ENCODE peak calls at places on chromosome 15, in six cellular contexts. A is uterus, D is gastrocnemius medialis, H is stomach, Y is body of pancreas, W is left ventricle myocardium inferior. N is an unnamed sample. For H3K4me1, the result is how much of the 10 kb centered on the place peaks cover.

GRCh38 chr15:78873796-78874761 is 1.4 kb downstream of the MORF4L1 start:
- DNase-seq in W (no peak), Y (peak), H (no peak), D (no peak), A (peak), N (no peak)

GRCh38 chr15:80966431-80967197 is 23.0 kb downstream of the MESD start:
- DNase-seq in Y (no peak), A (no peak), W (no peak), D (no peak), H (no peak), N (peak)

GRCh38 chr15:99169769-99170311 is 65.0 kb downstream of the SYNM start:
- DNase-seq in Y (peak), W (no peak), A (peak), H (no peak), D (peak), N (no peak)

GRCh38 chr15:57003418-57003817 is 85.0 kb downstream of the TCF12 start:
- DNase-seq in H (no peak), W (no peak), Y (no peak), A (no peak), D (no peak), N (no peak)

GRCh38 chr15:71043373-71043772 is 71.9 kb upstream of the THSD4 start:
- DNase-seq in W (no peak), H (no peak), A (peak), Y (no peak), D (no peak), N (no peak)

GRCh38 chr15:99412626-99413025 is 153.2 kb upstream of the MEF2A start:
- DNase-seq in A (no peak), H (no peak), Y (no peak), D (no peak), W (no peak), N (no peak)

GRCh38 chr15:75153084-75153483 is 48.6 kb upstream of the C15orf39 start:
- DNase-seq in D (peak), H (no peak), W (no peak), A (no peak), Y (no peak), N (no peak)

GRCh38 chr15:20349774-20350498 is 191.7 kb downstream of the GOLGA6L6 start:
- DNase-seq in D (peak), Y (peak), H (peak), W (no peak), A (peak), N (no peak)

GRCh38 chr15:78991476-78991875 is 46.6 kb upstream of the CTSH start:
- DNase-seq in D (no peak), H (no peak), Y (no peak), A (no peak), W (no peak), N (no peak)

GRCh38 chr15:42584031-42584765 is 8.8 kb downstream of the STARD9 start:
- DNase-seq in H (no peak), W (no peak), A (no peak), Y (no peak), D (no peak), N (no peak)

GRCh38 chr15:100002091-100002620 is 268.9 kb upstream of the LYSMD4 start:
- DNase-seq in H (no peak), D (no peak), A (no peak), Y (no peak), W (no peak), N (no peak)

GRCh38 chr15:42955518-42955917 is 34.9 kb upstream of the TTBK2 start:
- DNase-seq in Y (no peak), A (no peak), H (no peak), D (no peak), W (no peak), N (no peak)

GRCh38 chr15:70321106-70321809 is 223.5 kb upstream of the TLE3 start:
- DNase-seq in A (no peak), Y (no peak), H (no peak), D (no peak), W (no peak), N (no peak)

GRCh38 chr15:89732451-89733172 is 18.4 kb downstream of the MESP1 start:
- DNase-seq in D (no peak), A (no peak), W (no peak), H (no peak), Y (no peak), N (no peak)

GRCh38 chr15:60575995-60576394 is 97.1 kb upstream of the ICE2 start:
- DNase-seq in H (no peak), D (no peak), W (no peak), Y (peak), A (no peak), N (no peak)
- H3K4me1 ChIP-seq in H (half or more), D (half or more), W (half or more), Y (half or more), A (under half), N (under half)

GRCh38 chr15:61623746-61624145 is 394.6 kb upstream of the RORA start:
- DNase-seq in D (peak), W (no peak), A (no peak), Y (no peak), H (no peak), N (no peak)

GRCh38 chr15:61621865-61622264 is 392.8 kb upstream of the RORA start:
- DNase-seq in H (no peak), A (no peak), D (no peak), W (no peak), Y (no peak), N (no peak)

GRCh38 chr15:61624950-61625349 is 395.8 kb upstream of the RORA start:
- DNase-seq in H (no peak), Y (no peak), A (no peak), D (no peak), W (no peak), N (no peak)

GRCh38 chr15:61621146-61621545 is 392.0 kb upstream of the RORA start:
- DNase-seq in Y (peak), W (no peak), D (no peak), H (no peak), A (no peak), N (no peak)
- TF ChIP-seq CTCF in Y (peak), W (peak), D (no peak), H (peak), A (peak), N (no peak)

GRCh38 chr15:101138913-101139880 is 112.7 kb downstream of the CHSY1 start:
- DNase-seq in Y (no peak), W (no peak), D (no peak), A (no peak), H (no peak), N (no peak)
- H3K4me1 ChIP-seq in Y (under half), W (under half), D (under half), A (under half), H (under half), N (under half)

DNA sequence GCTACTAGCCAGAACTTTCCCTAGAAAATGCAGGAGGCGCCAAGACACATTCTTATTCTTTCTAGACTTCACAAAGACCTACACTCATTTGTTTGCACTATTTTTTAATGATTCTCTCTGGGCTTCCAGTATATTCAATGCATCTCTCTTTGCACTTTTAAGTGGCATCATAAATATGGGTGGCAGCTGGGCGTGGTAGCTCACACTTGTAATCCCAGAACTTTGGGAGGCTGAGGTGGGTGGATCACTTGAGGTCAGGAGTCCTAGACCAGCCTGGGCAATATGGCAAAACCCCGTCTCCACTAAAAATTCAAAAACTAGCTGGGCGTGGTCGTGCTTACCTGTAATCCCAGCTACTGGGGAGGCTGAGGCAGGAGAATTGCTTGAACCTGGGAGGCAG is 5.6 kb upstream of the GCNT3 start:
- DNase-seq in A (no peak), H (no peak), D (no peak), Y (no peak), W (no peak), N (no peak)
- TF ChIP-seq CTCF in A (no peak), H (no peak), D (no peak), Y (no peak), W (no peak), N (no peak)

GRCh38 chr15:29674661-29675533 is 147.4 kb downstream of the TJP1 start:
- DNase-seq in H (peak), A (peak), Y (peak), W (peak), D (no peak), N (no peak)
- H3K4me1 ChIP-seq in H (half or more), A (under half), Y (half or more), W (under half), D (under half), N (under half)

GRCh38 chr15:96463376-96463775 is 132.9 kb downstream of the NR2F2 start:
- DNase-seq in D (no peak), W (no peak), H (no peak), Y (no peak), A (no peak), N (no peak)

GRCh38 chr15:96457852-96458251 is 127.4 kb downstream of the NR2F2 start:
- DNase-seq in D (no peak), H (no peak), A (no peak), W (no peak), Y (no peak), N (no peak)

GRCh38 chr15:96466548-96466947 is 136.0 kb downstream of the NR2F2 start:
- DNase-seq in D (no peak), A (no peak), Y (no peak), H (no peak), W (no peak), N (no peak)

GRCh38 chr15:96460106-96460505 is 129.6 kb downstream of the NR2F2 start:
- DNase-seq in Y (no peak), H (no peak), A (no peak), D (no peak), W (no peak), N (no peak)

GRCh38 chr15:96462768-96463167 is 132.3 kb downstream of the NR2F2 start:
- DNase-seq in D (no peak), A (no peak), H (no peak), Y (no peak), W (no peak), N (no peak)
- TF ChIP-seq CTCF in D (no peak), A (peak), H (peak), Y (no peak), W (no peak), N (no peak)

GRCh38 chr15:31352283-31352880 is 25.7 kb downstream of the KLF13 start:
- DNase-seq in Y (peak), W (peak), D (peak), H (peak), A (no peak), N (no peak)

GRCh38 chr15:31349233-31350141 is 22.9 kb downstream of the KLF13 start:
- DNase-seq in A (no peak), Y (no peak), D (peak), H (no peak), W (peak), N (no peak)

GRCh38 chr15:31347981-31348803 is 21.6 kb downstream of the KLF13 start:
- DNase-seq in A (no peak), D (peak), Y (no peak), H (no peak), W (peak), N (no peak)

GRCh38 chr15:31352911-31353811 is 26.5 kb downstream of the KLF13 start:
- DNase-seq in H (peak), A (peak), D (peak), Y (peak), W (peak), N (no peak)

GRCh38 chr15:31350771-31351170 is 24.1 kb downstream of the KLF13 start:
- DNase-seq in D (peak), A (no peak), Y (no peak), H (no peak), W (no peak), N (no peak)
- H3K4me1 ChIP-seq in D (half or more), A (under half), Y (half or more), H (half or more), W (half or more), N (under half)

GRCh38 chr15:60616147-60616546 is 137.2 kb upstream of the ICE2 start:
- DNase-seq in Y (no peak), D (no peak), A (no peak), H (no peak), W (no peak), N (no peak)

GRCh38 chr15:60614862-60615771 is 136.2 kb upstream of the ICE2 start:
- DNase-seq in W (no peak), D (no peak), H (no peak), Y (peak), A (no peak), N (no peak)

GRCh38 chr15:60619131-60619530 is 140.2 kb upstream of the ICE2 start:
- DNase-seq in Y (no peak), W (no peak), D (no peak), H (no peak), A (no peak), N (no peak)

GRCh38 chr15:60618206-60618605 is 139.3 kb upstream of the ICE2 start:
- DNase-seq in Y (no peak), A (no peak), D (no peak), H (no peak), W (no peak), N (no peak)

GRCh38 chr15:60616628-60617027 is 137.7 kb upstream of the ICE2 start:
- DNase-seq in Y (no peak), W (no peak), D (no peak), H (no peak), A (no peak), N (no peak)
- TF ChIP-seq CTCF in Y (no peak), W (no peak), D (no peak), H (no peak), A (no peak), N (no peak)

GRCh38 chr15:92612891-92613290 is 42.7 kb downstream of the FAM174B start:
- DNase-seq in H (peak), D (no peak), W (no peak), A (no peak), Y (no peak), N (no peak)
- H3K4me1 ChIP-seq in H (under half), D (under half), W (under half), A (under half), Y (under half), N (under half)

GRCh38 chr15:68316061-68316804 is 38.7 kb downstream of the FEM1B start:
- DNase-seq in D (no peak), Y (no peak), A (peak), H (peak), W (no peak), N (no peak)
- TF ChIP-seq CTCF in D (no peak), Y (no peak), A (no peak), H (no peak), W (no peak), N (no peak)

N was measured in right atrium auricular region.